ENCODE peak calls at places on chromosome 6, in six cellular contexts. N is colonic mucosa, X is mesenchymal stem cell, W is breast epithelium, K is right atrium auricular region, B is A549. S is an unnamed sample.
A peak's percentile ranks its signal among the peaks of the same experiment; 100 is the strongest.

GRCh38 chr6:74598473-74599393 is 607.1 kb downstream of the COL12A1 start:
- DNase-seq in B (peak; percentile 10), N (no peak), X (no peak), K (no peak), W (no peak), S (peak; percentile 6)

GRCh38 chr6:122198922-122199321 is 200.5 kb upstream of the HSF2 start:
- DNase-seq in W (no peak), B (no peak), N (no peak), K (no peak), X (no peak), S (no peak)

GRCh38 chr6:157184202-157185015 is 138.9 kb downstream of the TMEM242 start:
- DNase-seq in K (peak; percentile 78), B (peak; percentile 52), X (peak; percentile 62), W (peak; percentile 70), N (peak; percentile 85), S (peak; percentile 62)

GRCh38 chr6:155154158-155154830 is 109.5 kb upstream of the CLDN20 start:
- DNase-seq in X (peak; percentile 91), K (no peak), N (peak; percentile 27), W (no peak), B (no peak), S (no peak)

GRCh38 chr6:77812304-77812703 is 159.5 kb downstream of the MEI4 start:
- DNase-seq in X (no peak), N (no peak), K (no peak), W (no peak), B (no peak), S (no peak)

GRCh38 chr6:4320860-4321259 is 185.5 kb upstream of the ECI2 start:
- DNase-seq in N (no peak), X (peak; percentile 85), W (no peak), B (peak; percentile 57), K (no peak), S (no peak)

GRCh38 chr6:160344281-160344680 is 3.9 kb upstream of the SLC22A3 start:
- DNase-seq in X (no peak), N (no peak), K (no peak), B (no peak), W (no peak), S (no peak)

GRCh38 chr6:131602913-131603312 is 25.1 kb downstream of the MED23 start:
- DNase-seq in K (no peak), X (peak; percentile 84), B (peak; percentile 3), N (no peak), W (no peak), S (no peak)

GRCh38 chr6:132919476-132919875 is 105.1 kb downstream of the RPS12 start:
- DNase-seq in X (peak; percentile 91), K (peak; percentile 62), N (no peak), B (no peak), W (peak; percentile 32), S (no peak)

GRCh38 chr6:27674882-27675281 is 202.0 kb upstream of the ZNF184 start:
- DNase-seq in B (no peak), X (no peak), K (no peak), N (no peak), W (no peak), S (no peak)

GRCh38 chr6:117829594-117830319 is 77.3 kb upstream of the SLC35F1 start:
- DNase-seq in W (no peak), X (peak; percentile 59), N (no peak), B (peak; percentile 9), K (no peak), S (no peak)
- H3K4me3 ChIP-seq in W (no peak overlapping the region), X (peak overlapping the region; percentile 72), N (no peak overlapping the region), B (peak overlapping the region; percentile 54), K (no peak overlapping the region), S (no peak overlapping the region)

GRCh38 chr6:150857062-150857905 is 8.2 kb upstream of the MTHFD1L start:
- DNase-seq in N (no peak), K (no peak), X (peak; percentile 98), B (peak; percentile 46), W (peak; percentile 42), S (no peak)
- H3K27ac ChIP-seq in N (peak overlapping the region; percentile 47), K (peak overlapping the region; percentile 47), X (peak overlapping the region; percentile 94), B (peak overlapping the region; percentile 92), W (peak overlapping the region; percentile 71), S (no peak overlapping the region)

GRCh38 chr6:166556871-166557322 is 29.6 kb downstream of the RAMACL start:
- DNase-seq in B (peak; percentile 23), K (peak; percentile 87), X (peak; percentile 37), W (peak; percentile 96), N (peak; percentile 45), S (no peak)
- H3K4me1 ChIP-seq in B (peaks cover 8% of the 10 kb centered on the region), K (no peaks in the 10 kb centered on the region), X (peaks cover 6% of the 10 kb centered on the region), W (peaks cover 6% of the 10 kb centered on the region), N (no peaks in the 10 kb centered on the region), S (no peaks in the 10 kb centered on the region)

DNA sequence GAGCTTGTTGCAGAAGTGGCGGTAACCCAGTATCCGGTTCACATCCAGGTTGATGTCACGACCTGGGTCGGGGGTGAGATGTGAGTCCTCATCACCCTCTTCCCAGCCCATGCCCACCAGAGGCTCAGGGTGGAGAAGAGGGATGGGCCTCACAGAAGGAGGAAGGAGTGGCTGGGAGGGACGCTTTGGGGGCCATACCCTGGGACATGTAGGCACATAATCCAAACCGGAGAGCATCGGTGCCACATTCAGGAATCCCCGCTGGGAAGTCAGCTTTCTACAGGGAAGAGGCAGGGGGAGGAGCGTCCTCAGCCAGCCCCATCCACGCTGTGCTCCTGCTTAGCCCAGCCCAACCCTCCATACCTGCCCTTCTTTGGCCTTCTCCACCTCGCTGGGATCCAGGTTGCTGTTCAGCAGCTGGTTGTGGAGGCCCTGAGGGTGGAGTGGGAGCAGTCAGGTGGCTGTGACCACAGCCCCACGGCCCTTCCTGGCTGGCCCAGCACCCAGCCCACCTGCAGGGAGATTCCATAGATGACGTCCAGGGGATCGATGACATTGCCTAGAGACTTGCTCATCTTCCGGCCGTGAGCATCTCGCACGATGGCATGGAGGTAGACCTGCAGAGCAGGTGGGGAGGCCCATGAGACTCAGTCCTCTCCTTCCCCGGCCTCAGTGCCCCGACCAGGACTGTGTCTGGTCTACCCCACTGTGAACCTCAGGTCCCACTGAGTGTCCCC is 3.5 kb upstream of the VWA7 start:
- DNase-seq in B (no peak), W (no peak), X (no peak), K (no peak), N (no peak), S (no peak)
- H3K4me3 ChIP-seq in B (no peak overlapping the region), W (no peak overlapping the region), X (no peak overlapping the region), K (no peak overlapping the region), N (no peak overlapping the region), S (no peak overlapping the region)

DNA sequence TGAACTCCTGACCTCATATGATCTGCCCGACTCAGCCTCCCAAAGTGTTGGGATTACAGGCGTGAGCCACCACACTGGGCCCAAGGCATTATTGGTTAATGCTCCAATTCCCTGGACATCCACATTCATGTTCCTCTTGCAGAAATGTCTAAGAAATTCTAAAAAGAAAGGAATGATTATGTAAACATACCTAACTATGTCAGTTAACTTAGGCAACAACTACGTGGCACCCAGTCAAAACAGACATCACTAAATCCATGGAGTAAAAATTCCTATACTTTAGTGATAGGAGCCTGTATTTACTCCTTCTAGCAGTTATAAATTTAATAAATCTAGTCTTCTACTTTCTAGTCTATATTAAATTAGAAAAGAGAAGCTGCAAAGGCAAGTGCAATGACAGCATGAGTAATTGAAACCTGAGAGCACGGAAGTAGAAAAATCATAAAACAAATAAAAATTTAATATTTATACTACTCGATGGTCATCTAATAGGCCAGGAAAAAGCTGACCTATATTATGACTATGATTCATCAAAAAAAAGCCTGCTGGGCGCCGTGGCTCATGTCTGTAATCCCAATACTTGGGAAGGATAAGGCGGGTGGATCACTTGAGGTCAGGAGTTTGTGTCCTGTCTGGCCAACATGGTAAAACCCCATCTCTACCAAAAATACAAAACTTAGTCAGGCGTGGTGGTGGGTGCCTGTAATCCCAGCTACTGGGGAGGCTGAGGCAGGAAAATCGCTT is 4.2 kb downstream of the AHI1 start:
- DNase-seq in K (no peak), W (no peak), B (no peak), X (no peak), N (no peak), S (no peak)
- H3K27ac ChIP-seq in K (no peak overlapping the region), W (no peak overlapping the region), B (no peak overlapping the region), X (peak overlapping the region; percentile 52), N (no peak overlapping the region), S (no peak overlapping the region)

GRCh38 chr6:16470502-16471221 is 232.3 kb downstream of the GMPR start:
- DNase-seq in K (no peak), N (no peak), X (no peak), W (no peak), B (no peak), S (no peak)

GRCh38 chr6:16471222-16471784 is 232.9 kb downstream of the GMPR start:
- DNase-seq in B (no peak), W (no peak), X (no peak), K (no peak), N (no peak), S (peak; percentile 43)

GRCh38 chr6:16473184-16473907 is 235.0 kb downstream of the GMPR start:
- DNase-seq in W (no peak), K (no peak), B (no peak), N (no peak), X (no peak), S (no peak)

GRCh38 chr6:16472349-16473069 is 234.1 kb downstream of the GMPR start:
- DNase-seq in X (peak; percentile 75), B (peak; percentile 4), N (no peak), K (no peak), W (no peak), S (no peak)

GRCh38 chr6:16471898-16472297 is 233.5 kb downstream of the GMPR start:
- DNase-seq in K (no peak), B (no peak), N (no peak), X (no peak), W (no peak), S (peak; percentile 55)
- H3K4me1 ChIP-seq in K (no peaks in the 10 kb centered on the region), B (peaks cover 26% of the 10 kb centered on the region), N (no peaks in the 10 kb centered on the region), X (peaks cover 5% of the 10 kb centered on the region), W (no peaks in the 10 kb centered on the region), S (peaks cover 60% of the 10 kb centered on the region)

GRCh38 chr6:43707269-43707668 is 19.7 kb upstream of the MRPS18A start:
- DNase-seq in K (no peak), B (no peak), X (no peak), N (no peak), W (no peak), S (no peak)

GRCh38 chr6:43703512-43704429 is 16.2 kb upstream of the MRPS18A start:
- DNase-seq in W (no peak), N (no peak), B (no peak), X (no peak), K (no peak), S (no peak)

GRCh38 chr6:43706788-43707187 is 19.2 kb upstream of the MRPS18A start:
- DNase-seq in K (no peak), N (no peak), B (no peak), W (no peak), X (no peak), S (no peak)

GRCh38 chr6:43707767-43708166 is 20.2 kb upstream of the MRPS18A start:
- DNase-seq in W (no peak), X (no peak), N (no peak), B (no peak), K (no peak), S (no peak)

DNA sequence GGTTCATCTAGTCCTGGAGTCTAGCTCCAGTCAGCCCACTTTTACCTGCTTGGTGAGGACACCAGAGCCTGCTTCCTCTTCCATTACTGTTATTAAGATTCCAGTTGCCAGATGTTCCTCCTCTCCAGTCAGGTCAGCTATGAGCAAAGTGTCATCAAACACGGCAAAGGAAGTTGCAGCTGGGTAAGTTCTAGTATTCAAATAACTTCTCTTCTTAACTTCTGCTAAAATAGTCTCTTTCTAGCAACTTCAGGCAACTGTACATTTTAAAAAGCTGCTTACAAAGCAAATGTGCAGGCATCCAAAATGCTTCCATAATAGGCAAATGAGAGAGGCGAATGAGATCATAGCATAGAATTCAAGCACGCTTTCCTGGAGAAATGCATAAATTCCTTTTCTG is 18.4 kb upstream of the MRPS18A start:
- DNase-seq in K (no peak), W (no peak), B (no peak), X (no peak), N (no peak), S (no peak)
- H3K4me3 ChIP-seq in K (no peak overlapping the region), W (no peak overlapping the region), B (no peak overlapping the region), X (peak overlapping the region; percentile 6), N (no peak overlapping the region), S (no peak overlapping the region)

S was measured in CD4-positive, CD25-positive, alpha-beta regulatory T cell.